ENCODE peak calls at places on chromosomes 11 and 22, in eight cellular contexts. G is transverse colon, J is endothelial cell of umbilical vein, R is GM23338, A is breast epithelium, Y is stomach, O is HL-60, P is sigmoid colon. S is an unnamed sample.

GRCh38 chr11:79546366-79546765 is 105.5 kb upstream of the TENM4 start:
- DNase-seq in G (no peak), J (no peak), R (no peak), A (no peak), Y (no peak), O (no peak), P (no peak), S (no peak)

GRCh38 chr11:8477680-8478079 is 116.3 kb downstream of the STK33 start:
- DNase-seq in G (no peak), J (no peak), R (no peak), A (no peak), Y (no peak), O (no peak), P (no peak), S (no peak)

GRCh38 chr11:65713212-65713969 is 1.3 kb downstream of the KAT5 start:
- DNase-seq in G (no peak), J (no peak), R (no peak), A (no peak), Y (no peak), O (no peak), P (no peak), S (no peak)

GRCh38 chr11:9851366-9851765 is 187.5 kb downstream of the SWAP70 start:
- DNase-seq in G (no peak), J (peak), R (no peak), A (no peak), Y (no peak), O (no peak), P (no peak), S (no peak)

GRCh38 chr22:30922151-30922611 is 46.4 kb downstream of the MORC2 start:
- DNase-seq in G (peak), J (peak), R (peak), A (no peak), Y (peak), O (no peak), P (peak), S (no peak)

GRCh38 chr11:121451178-121451981 is 734 bp upstream of the SORL1 start:
- DNase-seq in G (peak), J (no peak), R (no peak), A (no peak), Y (peak), O (no peak), P (no peak), S (no peak)

GRCh38 chr11:119757378-119757777 is 28.4 kb upstream of the NECTIN1 start:
- DNase-seq in G (no peak), J (no peak), R (no peak), A (no peak), Y (no peak), O (no peak), P (no peak), S (no peak)

GRCh38 chr11:35321111-35321510 is 98.2 kb downstream of the SLC1A2 start:
- DNase-seq in G (no peak), J (no peak), R (no peak), A (no peak), Y (no peak), O (no peak), P (no peak), S (no peak)

GRCh38 chr11:16770016-16770415 is 31.6 kb downstream of the C11orf58 start:
- DNase-seq in G (no peak), J (no peak), R (no peak), A (no peak), Y (no peak), O (no peak), P (no peak), S (no peak)

GRCh38 chr22:46735747-46736608 is 2.1 kb downstream of the CERK start:
- DNase-seq in G (no peak), J (peak), R (peak), A (no peak), Y (no peak), O (no peak), P (no peak), S (no peak)

GRCh38 chr11:69267395-69267805 is 26.6 kb upstream of the MYEOV start:
- DNase-seq in G (no peak), J (peak), R (no peak), A (no peak), Y (no peak), O (no peak), P (no peak), S (no peak)

GRCh38 chr22:10780281-10780680 is 4747.7 kb upstream of the OR11H1 start:
- DNase-seq in G (no peak), J (no peak), R (no peak), A (no peak), Y (no peak), O (no peak), P (no peak), S (no peak)

GRCh38 chr11:66586136-66586535 is 6.7 kb downstream of the CCDC87 start:
- DNase-seq in G (no peak), J (no peak), R (no peak), A (no peak), Y (no peak), O (no peak), P (no peak), S (no peak)

GRCh38 chr22:21791635-21792625 is 56.3 kb upstream of the YPEL1 start:
- DNase-seq in G (no peak), J (no peak), R (no peak), A (no peak), Y (no peak), O (no peak), P (no peak), S (no peak)

GRCh38 chr11:128902515-128903066 is 11.4 kb downstream of the KCNJ5 start:
- DNase-seq in G (no peak), J (no peak), R (peak), A (no peak), Y (no peak), O (no peak), P (no peak), S (no peak)

GRCh38 chr11:32033067-32033466 is 57.8 kb upstream of the RCN1 start:
- DNase-seq in G (no peak), J (no peak), R (no peak), A (no peak), Y (no peak), O (no peak), P (no peak), S (no peak)

DNA sequence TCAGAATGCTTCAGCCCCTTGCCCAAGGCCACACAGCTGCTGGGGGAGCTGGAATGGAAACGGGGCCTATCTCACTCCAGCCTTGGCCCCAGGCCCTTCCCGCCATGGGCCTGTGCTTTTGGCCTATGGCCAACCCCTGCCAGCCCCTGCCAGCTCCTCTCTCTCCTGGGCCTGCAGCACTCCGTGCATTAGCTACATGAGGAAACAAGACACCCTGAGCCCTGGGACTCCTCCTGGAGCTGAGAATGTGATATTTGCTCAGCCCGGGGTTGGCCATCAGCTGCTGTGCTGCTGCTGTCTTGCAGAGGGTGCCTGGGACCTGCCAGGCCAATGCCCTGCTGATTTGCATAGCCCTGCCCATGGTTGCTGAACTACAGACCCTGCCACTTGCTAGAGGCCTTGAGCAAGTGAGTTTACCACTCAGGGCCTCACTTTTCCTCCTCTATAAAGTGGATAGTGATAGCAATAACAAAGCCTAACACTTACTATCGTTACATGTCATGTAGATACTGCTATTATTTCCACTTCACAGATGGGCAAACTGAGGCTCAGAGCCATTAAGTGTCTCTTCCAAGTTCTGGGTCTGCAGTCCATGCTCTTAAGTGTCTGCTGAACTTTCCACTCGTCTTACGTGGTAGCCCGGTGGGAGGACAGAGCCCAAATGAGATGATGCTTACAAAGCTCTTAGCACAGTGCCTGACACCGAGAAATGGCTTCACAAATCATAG is 99.6 kb downstream of the KIAA1671 start:
- DNase-seq in G (peak), J (no peak), R (no peak), A (no peak), Y (peak), O (no peak), P (no peak), S (no peak)
- TF ChIP-seq POLR2AphosphoS5 in G (no peak), J (no peak), R (no peak), A (no peak), Y (no peak), O (no peak), P (no peak), S (no peak)

GRCh38 chr22:37316875-37317371 is 34.6 kb downstream of the CYTH4 start:
- DNase-seq in G (peak), J (peak), R (peak), A (peak), Y (peak), O (no peak), P (peak), S (no peak)
- TF ChIP-seq POLR2AphosphoS5 in G (no peak), J (no peak), R (no peak), A (no peak), Y (no peak), O (no peak), P (no peak), S (no peak)

GRCh38 chr11:1834791-1835670 is at the start of gene SYT8:
- DNase-seq in G (peak), J (no peak), R (no peak), A (no peak), Y (peak), O (no peak), P (no peak), S (no peak)

GRCh38 chr11:1832989-1833365 is 1.8 kb upstream of the SYT8 start:
- DNase-seq in G (no peak), J (no peak), R (peak), A (no peak), Y (no peak), O (no peak), P (no peak), S (no peak)

GRCh38 chr11:1835671-1836010 is 851 bp downstream of the SYT8 start:
- DNase-seq in G (no peak), J (no peak), R (no peak), A (no peak), Y (no peak), O (no peak), P (no peak), S (no peak)

GRCh38 chr11:1832181-1832988 is 2.4 kb upstream of the SYT8 start:
- DNase-seq in G (peak), J (no peak), R (peak), A (no peak), Y (peak), O (no peak), P (no peak), S (no peak)

DNA sequence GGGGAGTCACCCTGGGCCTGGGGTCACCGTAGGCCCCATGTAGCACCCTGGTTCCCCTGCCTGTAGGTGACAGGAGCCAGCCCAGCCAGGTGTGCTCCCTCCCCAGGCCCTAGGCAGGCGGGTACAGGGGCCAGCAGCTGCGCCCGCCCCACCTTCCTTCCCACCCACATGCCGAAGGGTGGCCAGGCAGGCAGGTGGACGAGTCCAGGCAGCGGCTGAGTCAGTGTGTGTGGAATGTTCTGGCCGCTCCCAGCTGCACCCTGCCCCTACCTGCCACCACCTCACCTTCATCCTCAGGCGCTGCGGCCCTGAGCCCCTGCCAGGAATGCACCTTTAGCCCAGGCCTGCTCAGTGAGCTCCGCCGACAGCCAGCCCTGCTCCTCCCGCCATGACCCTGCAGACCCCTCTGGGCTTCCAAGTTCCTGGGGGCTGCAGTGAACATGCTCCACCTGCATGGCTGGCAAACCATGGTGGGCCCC is 619 bp upstream of the SYT8 start:
- DNase-seq in G (peak), J (no peak), R (no peak), A (peak), Y (peak), O (no peak), P (no peak), S (no peak)
- TF ChIP-seq POLR2AphosphoS5 in G (peak), J (no peak), R (no peak), A (peak), Y (peak), O (no peak), P (no peak), S (peak)

GRCh38 chr11:77127969-77128691 is at the start of gene MYO7A:
- DNase-seq in G (peak), J (peak), R (peak), A (no peak), Y (peak), O (no peak), P (no peak), S (no peak)
- TF ChIP-seq POLR2AphosphoS5 in G (no peak), J (no peak), R (peak), A (no peak), Y (no peak), O (no peak), P (no peak), S (peak)

DNA sequence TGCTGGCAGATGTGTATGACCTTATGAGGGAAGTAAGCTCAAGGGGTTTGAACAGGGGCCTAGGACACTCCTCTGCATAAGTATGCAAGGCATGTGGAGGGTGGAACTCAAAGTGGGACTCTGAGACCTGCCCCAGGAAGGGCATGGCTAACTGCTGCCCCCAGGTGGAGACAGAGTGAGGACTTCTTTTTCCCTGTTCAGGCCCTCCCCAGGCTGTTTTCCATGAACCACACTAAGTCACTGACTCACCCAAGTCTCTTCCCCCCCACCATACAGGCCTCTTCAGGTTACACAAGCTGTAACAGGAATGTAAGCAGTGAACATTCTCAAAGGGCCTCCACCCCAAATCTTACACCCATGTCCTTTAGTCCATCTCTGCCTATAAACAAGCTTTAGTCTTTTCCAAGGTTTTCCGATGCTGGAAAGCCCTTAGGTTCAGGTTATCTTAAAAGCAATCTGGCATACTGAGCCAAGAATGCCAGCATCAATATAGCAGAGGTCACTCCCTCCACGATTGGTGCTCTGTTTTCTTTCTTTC is 13.1 kb downstream of the EEF1G start:
- DNase-seq in G (peak), J (peak), R (peak), A (peak), Y (peak), O (peak), P (peak), S (no peak)
- TF ChIP-seq POLR2AphosphoS5 in G (no peak), J (peak), R (peak), A (peak), Y (peak), O (no peak), P (no peak), S (peak)

GRCh38 chr11:73178092-73178539 is 36.0 kb upstream of the FCHSD2 start:
- DNase-seq in G (peak), J (no peak), R (peak), A (peak), Y (peak), O (peak), P (peak), S (no peak)
- TF ChIP-seq POLR2AphosphoS5 in G (no peak), J (no peak), R (no peak), A (no peak), Y (no peak), O (no peak), P (no peak), S (peak)

DNA sequence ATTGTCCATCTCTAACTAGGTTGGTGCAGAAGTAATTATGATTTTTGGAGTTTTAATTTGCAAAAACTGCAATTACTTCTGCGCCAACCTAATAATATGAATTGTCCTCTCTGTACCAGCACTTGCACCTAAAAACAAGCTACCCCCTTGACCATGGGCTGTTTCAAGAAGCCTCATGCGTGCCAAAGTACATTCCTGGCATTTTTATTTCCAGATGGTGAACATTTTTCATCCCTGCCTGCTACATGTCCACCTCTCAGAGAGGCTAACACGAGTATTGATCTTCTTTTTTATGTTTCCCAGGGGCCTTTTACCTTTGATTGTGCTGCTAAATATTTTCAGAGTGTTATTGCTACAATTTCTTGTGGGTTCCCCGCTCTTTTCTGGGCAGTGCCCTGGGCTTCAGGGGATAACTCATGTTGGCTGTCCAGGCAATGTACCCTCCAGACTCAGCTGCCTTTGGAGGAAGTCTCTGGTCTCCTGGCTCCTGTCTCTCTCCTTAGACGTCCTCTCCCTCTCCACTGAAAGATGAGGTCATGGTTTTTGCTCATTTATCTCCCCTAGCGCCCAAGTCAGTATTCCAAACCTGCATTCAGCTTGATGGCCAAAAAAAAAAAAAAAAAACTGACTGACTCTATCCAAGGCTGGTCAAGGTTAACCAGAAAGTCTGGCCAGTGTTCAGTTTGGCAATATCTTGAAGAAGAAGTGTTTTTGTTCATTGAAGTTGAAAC is 86.2 kb upstream of the ASPHD2 start:
- DNase-seq in G (no peak), J (no peak), R (no peak), A (no peak), Y (no peak), O (no peak), P (peak), S (no peak)
- TF ChIP-seq POLR2AphosphoS5 in G (no peak), J (no peak), R (no peak), A (no peak), Y (no peak), O (no peak), P (no peak), S (no peak)

GRCh38 chr22:39560127-39560526 is 10.4 kb upstream of the CACNA1I start:
- DNase-seq in G (no peak), J (no peak), R (no peak), A (no peak), Y (no peak), O (no peak), P (no peak), S (no peak)

GRCh38 chr22:39556970-39557811 is 13.4 kb upstream of the CACNA1I start:
- DNase-seq in G (no peak), J (no peak), R (peak), A (no peak), Y (no peak), O (no peak), P (no peak), S (no peak)

GRCh38 chr22:39558950-39559349 is 11.6 kb upstream of the CACNA1I start:
- DNase-seq in G (no peak), J (no peak), R (no peak), A (no peak), Y (no peak), O (no peak), P (no peak), S (no peak)

GRCh38 chr22:39559456-39560105 is 11.0 kb upstream of the CACNA1I start:
- DNase-seq in G (no peak), J (no peak), R (peak), A (no peak), Y (no peak), O (no peak), P (no peak), S (no peak)

DNA sequence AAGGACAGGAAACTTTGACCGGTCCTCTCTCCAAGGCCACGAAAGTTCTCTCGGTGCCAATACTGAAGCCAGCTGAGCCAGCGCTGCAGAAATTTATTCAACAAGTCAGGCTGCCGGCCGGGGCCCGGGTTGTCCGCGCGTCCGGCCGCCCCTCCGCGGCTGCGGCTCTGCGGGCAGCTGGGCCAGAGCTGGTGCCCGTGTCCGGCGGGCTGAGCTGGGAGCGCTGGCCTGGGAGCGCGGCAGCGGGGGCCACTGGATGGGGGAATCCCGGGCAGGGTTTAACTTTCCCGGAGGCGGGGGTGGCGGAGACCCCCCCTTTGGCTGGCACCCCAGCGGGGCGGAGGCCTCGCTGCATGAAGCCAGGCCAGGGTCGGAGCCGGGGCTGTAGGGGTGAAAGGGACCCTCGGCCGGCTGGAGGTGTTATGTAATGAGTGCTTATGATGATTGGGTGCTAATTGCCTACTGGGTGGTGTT is 12.3 kb upstream of the CACNA1I start:
- DNase-seq in G (no peak), J (no peak), R (peak), A (no peak), Y (no peak), O (no peak), P (no peak), S (no peak)
- TF ChIP-seq POLR2AphosphoS5 in G (no peak), J (no peak), R (no peak), A (no peak), Y (no peak), O (no peak), P (no peak), S (no peak)

DNA sequence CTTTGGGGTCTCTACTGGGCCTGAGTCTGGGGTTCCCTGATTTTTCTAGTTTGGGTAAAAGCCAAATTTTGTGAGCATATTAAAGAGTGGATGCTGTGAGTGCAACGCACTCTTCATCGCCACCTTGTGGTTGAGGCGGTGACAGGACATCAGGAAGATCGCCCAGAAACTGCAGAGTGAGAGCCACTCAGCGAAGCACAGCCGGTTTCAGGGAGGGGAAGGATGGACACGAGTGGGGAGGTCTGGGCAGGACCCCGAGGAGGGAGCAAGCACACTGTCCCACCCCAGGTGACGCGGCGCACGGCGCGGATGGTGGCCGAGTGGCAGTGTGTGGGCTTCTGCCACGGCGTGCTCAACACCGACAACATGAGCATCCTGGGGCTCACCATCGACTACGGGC is 9.1 kb downstream of the SELENOO start:
- DNase-seq in G (peak), J (peak), R (peak), A (no peak), Y (peak), O (no peak), P (peak), S (no peak)
- TF ChIP-seq POLR2AphosphoS5 in G (no peak), J (no peak), R (no peak), A (no peak), Y (no peak), O (no peak), P (no peak), S (no peak)